ENCODE peak calls at places on chromosomes 12 and 14, in ten cellular contexts. One of them, this sample, is unnamed. For H3K27me3, the result is how much of the 10 kb centered on the place peaks cover.

GRCh38 chr14:83384253-83384652 is 1850.6 kb upstream of the SEL1L start:
- DNase-seq in adipocyte: no peak
- DNase-seq in sigmoid colon: no peak
- DNase-seq in BE2C: no peak
- DNase-seq in cardiac muscle cell: no peak
- DNase-seq in BJ: no peak
- DNase-seq in GM06990: no peak
- DNase-seq in heart left ventricle: no peak
- DNase-seq in breast epithelium: no peak
- DNase-seq in right cardiac atrium: no peak
- DNase-seq in this sample: no peak

GRCh38 chr12:116455540-116456306 is 103.5 kb upstream of the MAP1LC3B2 start:
- DNase-seq in right cardiac atrium: peak
- DNase-seq in GM06990: no peak
- DNase-seq in adipocyte: peak
- DNase-seq in breast epithelium: peak
- DNase-seq in BJ: peak
- DNase-seq in sigmoid colon: peak
- DNase-seq in cardiac muscle cell: peak
- DNase-seq in BE2C: peak
- DNase-seq in heart left ventricle: peak
- DNase-seq in this sample: no peak

GRCh38 chr12:124862768-124863408 is 776 bp downstream of the SCARB1 start:
- DNase-seq in right cardiac atrium: peak
- DNase-seq in breast epithelium: no peak
- DNase-seq in adipocyte: peak
- DNase-seq in sigmoid colon: no peak
- DNase-seq in BJ: no peak
- DNase-seq in GM06990: peak
- DNase-seq in BE2C: peak
- DNase-seq in cardiac muscle cell: no peak
- DNase-seq in heart left ventricle: no peak
- DNase-seq in this sample: no peak

GRCh38 chr12:11741434-11742092 is 92.1 kb downstream of the ETV6 start:
- DNase-seq in GM06990: no peak
- DNase-seq in heart left ventricle: no peak
- DNase-seq in cardiac muscle cell: no peak
- DNase-seq in BE2C: no peak
- DNase-seq in adipocyte: no peak
- DNase-seq in sigmoid colon: no peak
- DNase-seq in BJ: no peak
- DNase-seq in right cardiac atrium: no peak
- DNase-seq in breast epithelium: no peak
- DNase-seq in this sample: no peak

GRCh38 chr14:103880986-103881926 is 33.9 kb upstream of the PPP1R13B start:
- DNase-seq in breast epithelium: no peak
- DNase-seq in adipocyte: no peak
- DNase-seq in BE2C: no peak
- DNase-seq in GM06990: no peak
- DNase-seq in heart left ventricle: peak
- DNase-seq in right cardiac atrium: peak
- DNase-seq in cardiac muscle cell: no peak
- DNase-seq in sigmoid colon: no peak
- DNase-seq in BJ: no peak
- DNase-seq in this sample: no peak

GRCh38 chr14:23102801-23103200 is 2.0 kb downstream of the CIROP start:
- DNase-seq in adipocyte: no peak
- DNase-seq in BE2C: no peak
- DNase-seq in GM06990: no peak
- DNase-seq in heart left ventricle: no peak
- DNase-seq in BJ: no peak
- DNase-seq in right cardiac atrium: no peak
- DNase-seq in cardiac muscle cell: no peak
- DNase-seq in sigmoid colon: peak
- DNase-seq in breast epithelium: no peak
- DNase-seq in this sample: no peak

GRCh38 chr14:65303185-65303901 is 109.2 kb upstream of the FUT8 start:
- DNase-seq in cardiac muscle cell: peak
- DNase-seq in adipocyte: no peak
- DNase-seq in heart left ventricle: no peak
- DNase-seq in breast epithelium: no peak
- DNase-seq in sigmoid colon: no peak
- DNase-seq in BJ: no peak
- DNase-seq in GM06990: peak
- DNase-seq in right cardiac atrium: no peak
- DNase-seq in BE2C: no peak
- DNase-seq in this sample: no peak

GRCh38 chr14:105929327-105930081 is 403.1 kb downstream of the TMEM121 start:
- DNase-seq in GM06990: no peak
- DNase-seq in heart left ventricle: no peak
- DNase-seq in breast epithelium: no peak
- DNase-seq in BJ: no peak
- DNase-seq in cardiac muscle cell: no peak
- DNase-seq in right cardiac atrium: no peak
- DNase-seq in sigmoid colon: peak
- DNase-seq in BE2C: no peak
- DNase-seq in adipocyte: no peak
- DNase-seq in this sample: peak

GRCh38 chr14:105527381-105528196 is 1.2 kb downstream of the TMEM121 start:
- DNase-seq in sigmoid colon: no peak
- DNase-seq in cardiac muscle cell: no peak
- DNase-seq in BE2C: no peak
- DNase-seq in breast epithelium: no peak
- DNase-seq in heart left ventricle: no peak
- DNase-seq in BJ: no peak
- DNase-seq in GM06990: no peak
- DNase-seq in adipocyte: no peak
- DNase-seq in right cardiac atrium: peak
- DNase-seq in this sample: peak

GRCh38 chr14:41482861-41483260 is 123.8 kb upstream of the LRFN5 start:
- DNase-seq in BE2C: no peak
- DNase-seq in GM06990: no peak
- DNase-seq in sigmoid colon: no peak
- DNase-seq in cardiac muscle cell: peak
- DNase-seq in adipocyte: no peak
- DNase-seq in BJ: no peak
- DNase-seq in heart left ventricle: no peak
- DNase-seq in breast epithelium: no peak
- DNase-seq in right cardiac atrium: no peak
- DNase-seq in this sample: no peak

GRCh38 chr12:65505321-65506121 is 227.0 kb downstream of the MSRB3 start:
- DNase-seq in heart left ventricle: no peak
- DNase-seq in BE2C: no peak
- DNase-seq in adipocyte: no peak
- DNase-seq in GM06990: no peak
- DNase-seq in cardiac muscle cell: no peak
- DNase-seq in right cardiac atrium: no peak
- DNase-seq in sigmoid colon: no peak
- DNase-seq in BJ: no peak
- DNase-seq in breast epithelium: no peak
- DNase-seq in this sample: no peak

GRCh38 chr12:30457621-30458289 is 237.9 kb downstream of the IPO8 start:
- DNase-seq in heart left ventricle: no peak
- DNase-seq in BE2C: no peak
- DNase-seq in right cardiac atrium: no peak
- DNase-seq in BJ: peak
- DNase-seq in GM06990: no peak
- DNase-seq in cardiac muscle cell: peak
- DNase-seq in adipocyte: peak
- DNase-seq in sigmoid colon: no peak
- DNase-seq in breast epithelium: no peak
- DNase-seq in this sample: no peak

GRCh38 chr12:54059668-54060067 is 6.0 kb downstream of the HOXC4 start:
- DNase-seq in right cardiac atrium: no peak
- DNase-seq in adipocyte: no peak
- DNase-seq in BJ: no peak
- DNase-seq in heart left ventricle: no peak
- DNase-seq in GM06990: no peak
- DNase-seq in BE2C: no peak
- DNase-seq in cardiac muscle cell: no peak
- DNase-seq in breast epithelium: no peak
- DNase-seq in sigmoid colon: no peak
- DNase-seq in this sample: no peak

GRCh38 chr12:54056110-54056509 is 2.5 kb downstream of the HOXC4 start:
- DNase-seq in heart left ventricle: no peak
- DNase-seq in BE2C: no peak
- DNase-seq in sigmoid colon: no peak
- DNase-seq in cardiac muscle cell: no peak
- DNase-seq in right cardiac atrium: no peak
- DNase-seq in adipocyte: no peak
- DNase-seq in breast epithelium: no peak
- DNase-seq in GM06990: no peak
- DNase-seq in BJ: no peak
- DNase-seq in this sample: no peak

GRCh38 chr12:54060975-54061778 is 7.5 kb downstream of the HOXC4 start:
- DNase-seq in heart left ventricle: no peak
- DNase-seq in right cardiac atrium: no peak
- DNase-seq in BJ: no peak
- DNase-seq in cardiac muscle cell: no peak
- DNase-seq in breast epithelium: no peak
- DNase-seq in adipocyte: no peak
- DNase-seq in BE2C: no peak
- DNase-seq in sigmoid colon: no peak
- DNase-seq in GM06990: no peak
- DNase-seq in this sample: no peak

GRCh38 chr12:54058189-54058917 is 4.7 kb downstream of the HOXC4 start:
- DNase-seq in cardiac muscle cell: no peak
- DNase-seq in BJ: no peak
- DNase-seq in BE2C: no peak
- DNase-seq in adipocyte: no peak
- DNase-seq in breast epithelium: no peak
- DNase-seq in sigmoid colon: no peak
- DNase-seq in GM06990: no peak
- DNase-seq in heart left ventricle: no peak
- DNase-seq in right cardiac atrium: no peak
- DNase-seq in this sample: no peak

DNA sequence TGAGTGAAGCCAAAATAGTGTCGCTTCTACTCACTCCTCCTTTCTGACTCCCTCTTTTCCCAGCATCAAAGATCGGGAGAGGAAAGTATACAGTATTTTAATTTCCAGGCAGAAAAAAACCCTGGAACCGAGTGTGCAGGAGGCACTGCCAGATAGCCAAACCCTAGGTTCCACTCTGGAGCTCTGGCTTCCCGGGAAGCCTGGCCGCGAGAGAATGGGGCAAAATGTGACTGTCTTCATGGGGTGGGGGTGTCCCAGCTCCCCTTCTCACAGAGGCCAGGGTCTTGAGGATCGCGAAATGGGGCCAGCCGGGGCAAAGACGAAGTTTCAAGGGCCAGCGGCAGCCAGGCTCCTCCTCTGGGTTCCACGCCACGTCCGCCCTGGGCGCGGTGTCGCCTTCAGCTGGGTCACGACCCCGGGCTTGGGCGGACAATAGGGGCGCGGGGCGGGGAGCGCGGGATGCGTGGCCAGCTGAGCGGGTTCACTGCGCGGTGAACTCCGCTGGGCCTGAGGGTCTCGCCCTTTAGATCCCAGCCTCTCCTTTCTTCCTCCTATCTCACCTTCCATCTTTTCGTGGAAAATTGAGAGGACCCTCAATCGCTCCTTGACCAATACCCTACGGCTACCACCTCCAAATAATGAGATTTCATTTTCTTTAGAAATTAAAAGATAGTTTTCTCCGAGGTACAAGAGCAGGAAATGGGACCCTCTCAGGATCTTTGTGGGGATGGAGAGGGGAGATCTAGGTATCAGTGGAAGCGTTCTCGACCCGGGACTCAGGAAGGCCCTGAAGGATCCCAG is 6.7 kb downstream of the HOXC4 start:
- DNase-seq in heart left ventricle: no peak
- DNase-seq in breast epithelium: no peak
- DNase-seq in cardiac muscle cell: no peak
- DNase-seq in adipocyte: no peak
- DNase-seq in BJ: no peak
- DNase-seq in sigmoid colon: no peak
- DNase-seq in BE2C: no peak
- DNase-seq in right cardiac atrium: no peak
- DNase-seq in GM06990: no peak
- DNase-seq in this sample: no peak
- H3K27me3 ChIP-seq in heart left ventricle: under half
- H3K27me3 ChIP-seq in breast epithelium: under half
- H3K27me3 ChIP-seq in cardiac muscle cell: half or more
- H3K27me3 ChIP-seq in adipocyte: under half
- H3K27me3 ChIP-seq in BJ: under half
- H3K27me3 ChIP-seq in sigmoid colon: under half
- H3K27me3 ChIP-seq in BE2C: under half
- H3K27me3 ChIP-seq in right cardiac atrium: under half
- H3K27me3 ChIP-seq in GM06990: under half
- H3K27me3 ChIP-seq in this sample: under half

GRCh38 chr12:122205590-122205925 is 2.0 kb downstream of the B3GNT4 start:
- DNase-seq in BJ: no peak
- DNase-seq in sigmoid colon: no peak
- DNase-seq in GM06990: no peak
- DNase-seq in adipocyte: no peak
- DNase-seq in cardiac muscle cell: no peak
- DNase-seq in BE2C: no peak
- DNase-seq in heart left ventricle: no peak
- DNase-seq in right cardiac atrium: no peak
- DNase-seq in breast epithelium: peak
- DNase-seq in this sample: no peak
- H3K27me3 ChIP-seq in BJ: under half
- H3K27me3 ChIP-seq in sigmoid colon: under half
- H3K27me3 ChIP-seq in GM06990: under half
- H3K27me3 ChIP-seq in adipocyte: under half
- H3K27me3 ChIP-seq in cardiac muscle cell: under half
- H3K27me3 ChIP-seq in BE2C: under half
- H3K27me3 ChIP-seq in heart left ventricle: under half
- H3K27me3 ChIP-seq in right cardiac atrium: under half
- H3K27me3 ChIP-seq in breast epithelium: under half
- H3K27me3 ChIP-seq in this sample: under half

GRCh38 chr12:132580701-132581292 is 29.6 kb downstream of the LRCOL1 start:
- DNase-seq in sigmoid colon: no peak
- DNase-seq in adipocyte: no peak
- DNase-seq in GM06990: no peak
- DNase-seq in BJ: no peak
- DNase-seq in BE2C: no peak
- DNase-seq in heart left ventricle: no peak
- DNase-seq in cardiac muscle cell: no peak
- DNase-seq in breast epithelium: no peak
- DNase-seq in right cardiac atrium: peak
- DNase-seq in this sample: no peak
- H3K27me3 ChIP-seq in sigmoid colon: under half
- H3K27me3 ChIP-seq in adipocyte: under half
- H3K27me3 ChIP-seq in GM06990: under half
- H3K27me3 ChIP-seq in BJ: under half
- H3K27me3 ChIP-seq in BE2C: under half
- H3K27me3 ChIP-seq in heart left ventricle: under half
- H3K27me3 ChIP-seq in cardiac muscle cell: under half
- H3K27me3 ChIP-seq in breast epithelium: under half
- H3K27me3 ChIP-seq in right cardiac atrium: under half
- H3K27me3 ChIP-seq in this sample: under half

GRCh38 chr12:130158775-130159100 is 3.5 kb upstream of the FZD10 start:
- DNase-seq in adipocyte: no peak
- DNase-seq in breast epithelium: no peak
- DNase-seq in cardiac muscle cell: no peak
- DNase-seq in GM06990: no peak
- DNase-seq in right cardiac atrium: no peak
- DNase-seq in sigmoid colon: no peak
- DNase-seq in BJ: no peak
- DNase-seq in BE2C: no peak
- DNase-seq in heart left ventricle: no peak
- DNase-seq in this sample: no peak
- H3K27me3 ChIP-seq in adipocyte: half or more
- H3K27me3 ChIP-seq in breast epithelium: under half
- H3K27me3 ChIP-seq in cardiac muscle cell: half or more
- H3K27me3 ChIP-seq in GM06990: under half
- H3K27me3 ChIP-seq in right cardiac atrium: under half
- H3K27me3 ChIP-seq in sigmoid colon: under half
- H3K27me3 ChIP-seq in BJ: under half
- H3K27me3 ChIP-seq in BE2C: half or more
- H3K27me3 ChIP-seq in heart left ventricle: under half
- H3K27me3 ChIP-seq in this sample: under half

This sample was measured in left lung.